ENCODE peak calls at places on chromosomes 16 and 17, in eight cellular contexts. One of them, this sample, is unnamed.

GRCh38 chr17:42879596-42879985 is 21.0 kb upstream of the G6PC1 start:
- DNase-seq in lung: no peak
- DNase-seq in endothelial cell: no peak
- DNase-seq in hepatic stellate cell: peak; percentile 64
- DNase-seq in left cardiac atrium: no peak
- DNase-seq in hypothalamus: no peak
- DNase-seq in ovary: no peak
- DNase-seq in colonic mucosa: no peak
- DNase-seq in this sample: no peak

GRCh38 chr16:84061236-84061830 is 18.7 kb upstream of the SLC38A8 start:
- DNase-seq in lung: no peak
- DNase-seq in endothelial cell: no peak
- DNase-seq in hepatic stellate cell: no peak
- DNase-seq in left cardiac atrium: no peak
- DNase-seq in hypothalamus: no peak
- DNase-seq in ovary: no peak
- DNase-seq in colonic mucosa: no peak
- DNase-seq in this sample: no peak

GRCh38 chr16:26453215-26453614 is 613.5 kb upstream of the C16orf82 start:
- DNase-seq in lung: no peak
- DNase-seq in endothelial cell: no peak
- DNase-seq in hepatic stellate cell: no peak
- DNase-seq in left cardiac atrium: no peak
- DNase-seq in hypothalamus: no peak
- DNase-seq in ovary: no peak
- DNase-seq in colonic mucosa: no peak
- DNase-seq in this sample: no peak

GRCh38 chr17:16407911-16408588 is 7.3 kb upstream of the TRPV2 start:
- DNase-seq in lung: peak; percentile 50
- DNase-seq in endothelial cell: no peak
- DNase-seq in hepatic stellate cell: peak; percentile 38
- DNase-seq in left cardiac atrium: peak; percentile 80
- DNase-seq in hypothalamus: no peak
- DNase-seq in ovary: peak; percentile 65
- DNase-seq in colonic mucosa: peak; percentile 70
- DNase-seq in this sample: no peak

GRCh38 chr17:17021194-17021863 is 20.9 kb upstream of the MPRIP start:
- DNase-seq in lung: peak; percentile 62
- DNase-seq in endothelial cell: no peak
- DNase-seq in hepatic stellate cell: peak; percentile 93
- DNase-seq in left cardiac atrium: peak; percentile 82
- DNase-seq in hypothalamus: no peak
- DNase-seq in ovary: no peak
- DNase-seq in colonic mucosa: no peak
- DNase-seq in this sample: no peak

GRCh38 chr16:53433930-53434435 is 288 bp upstream of the RBL2 start:
- DNase-seq in lung: no peak
- DNase-seq in endothelial cell: no peak
- DNase-seq in hepatic stellate cell: peak; percentile 79
- DNase-seq in left cardiac atrium: no peak
- DNase-seq in hypothalamus: no peak
- DNase-seq in ovary: peak; percentile 81
- DNase-seq in colonic mucosa: no peak
- DNase-seq in this sample: no peak

GRCh38 chr17:1557355-1558095 is 5.1 kb downstream of the PITPNA start:
- DNase-seq in lung: no peak
- DNase-seq in endothelial cell: no peak
- DNase-seq in hepatic stellate cell: no peak
- DNase-seq in left cardiac atrium: peak; percentile 49
- DNase-seq in hypothalamus: no peak
- DNase-seq in ovary: no peak
- DNase-seq in colonic mucosa: peak; percentile 80
- DNase-seq in this sample: no peak

GRCh38 chr16:12087901-12088364 is 111.4 kb downstream of the SNX29 start:
- DNase-seq in lung: no peak
- DNase-seq in endothelial cell: no peak
- DNase-seq in hepatic stellate cell: no peak
- DNase-seq in left cardiac atrium: no peak
- DNase-seq in hypothalamus: no peak
- DNase-seq in ovary: no peak
- DNase-seq in colonic mucosa: no peak
- DNase-seq in this sample: no peak

GRCh38 chr17:8140058-8140412 is 12.2 kb downstream of the PER1 start:
- DNase-seq in lung: no peak
- DNase-seq in endothelial cell: no peak
- DNase-seq in hepatic stellate cell: no peak
- DNase-seq in left cardiac atrium: peak; percentile 42
- DNase-seq in hypothalamus: no peak
- DNase-seq in ovary: peak; percentile 46
- DNase-seq in colonic mucosa: peak; percentile 22
- DNase-seq in this sample: no peak